ENCODE peak calls at places on chromosome 15, in five cellular contexts. Q, C, B, H and Z are unnamed samples.

GRCh38 chr15:83287541-83288027 is 3.1 kb upstream of the BNC1 start:
- DNase-seq in Q (no peak), B (peak; percentile 99), C (no peak), H (no peak), Z (no peak)

GRCh38 chr15:65067645-65068416 is at the start of gene RASL12:
- DNase-seq in B (no peak), H (no peak), Q (peak; percentile 66), C (no peak), Z (no peak)

GRCh38 chr15:78244101-78244500 is 9.7 kb upstream of the ACSBG1 start:
- DNase-seq in C (no peak), B (no peak), Q (no peak), H (no peak), Z (no peak)

GRCh38 chr15:76514292-76514691 is 177.7 kb downstream of the ISL2 start:
- DNase-seq in C (no peak), Q (no peak), H (peak; percentile 64), B (no peak), Z (peak; percentile 75)

GRCh38 chr15:48541659-48542334 is 103.7 kb downstream of the FBN1 start:
- DNase-seq in B (peak; percentile 64), C (no peak), H (no peak), Q (peak; percentile 32), Z (no peak)

GRCh38 chr15:62209322-62209721 is 44.2 kb upstream of the C2CD4B start:
- DNase-seq in H (no peak), B (no peak), Q (no peak), C (no peak), Z (no peak)

GRCh38 chr15:74378853-74379252 is 11.4 kb upstream of the CYP11A1 start:
- DNase-seq in H (no peak), Q (no peak), C (no peak), B (no peak), Z (no peak)

GRCh38 chr15:48641416-48641815 is 4.1 kb downstream of the FBN1 start:
- DNase-seq in C (no peak), H (peak; percentile 5), B (no peak), Q (no peak), Z (no peak)